ENCODE peak calls at places on chromosomes 3 and 15, in five cellular contexts. J is A549, H is transverse colon, I is H54, U is IMR-90. T is an unnamed sample.

GRCh38 chr3:155332668-155333160 is 39.2 kb upstream of the STRIT1 start:
- DNase-seq in U (peak), J (no peak), I (no peak), H (no peak), T (no peak)

GRCh38 chr3:115040673-115041286 is 106.3 kb downstream of the ZBTB20 start:
- DNase-seq in I (peak), J (peak), H (peak), U (peak), T (peak)

GRCh38 chr15:66006986-66007385 is 137.7 kb downstream of the RAB11A start:
- DNase-seq in U (no peak), J (peak), I (no peak), H (no peak), T (no peak)

GRCh38 chr3:135811597-135811996 is 153.9 kb upstream of the PPP2R3A start:
- DNase-seq in U (no peak), H (no peak), I (no peak), J (no peak), T (no peak)

GRCh38 chr15:78007965-78008886 is 69.3 kb downstream of the TBC1D2B start:
- DNase-seq in H (peak), U (peak), I (peak), J (no peak), T (no peak)

GRCh38 chr3:141336672-141337522 is 31.4 kb upstream of the ZBTB38 start:
- DNase-seq in U (peak), I (peak), H (no peak), J (no peak), T (no peak)

GRCh38 chr15:68259883-68260282 is 17.7 kb upstream of the FEM1B start:
- DNase-seq in U (no peak), I (no peak), J (no peak), H (no peak), T (no peak)

GRCh38 chr3:140440446-140440845 is 237.4 kb upstream of the TRIM42 start:
- DNase-seq in H (no peak), J (no peak), U (no peak), I (no peak), T (no peak)

GRCh38 chr3:101867521-101867920 is 18.2 kb downstream of the NFKBIZ start:
- DNase-seq in J (no peak), U (no peak), H (no peak), I (no peak), T (no peak)

GRCh38 chr3:52085883-52086282 is 29.5 kb upstream of the DUSP7 start:
- DNase-seq in U (no peak), I (no peak), J (no peak), H (no peak), T (no peak)

GRCh38 chr3:107588217-107588616 is 65.5 kb downstream of the BBX start:
- DNase-seq in J (no peak), U (no peak), H (no peak), I (no peak), T (no peak)

GRCh38 chr3:119827209-119827608 is 45.3 kb downstream of the NR1I2 start:
- DNase-seq in U (no peak), I (no peak), H (no peak), J (no peak), T (no peak)

GRCh38 chr15:99450896-99451358 is 114.9 kb upstream of the MEF2A start:
- DNase-seq in J (no peak), H (peak), U (no peak), I (no peak), T (peak)

GRCh38 chr3:176766862-176767261 is 430.4 kb downstream of the TBL1XR1 start:
- DNase-seq in U (no peak), I (no peak), J (no peak), H (no peak), T (no peak)

GRCh38 chr3:104677932-104678331 is 688.8 kb upstream of the ALCAM start:
- DNase-seq in H (no peak), U (no peak), I (no peak), J (no peak), T (no peak)

GRCh38 chr15:32766101-32766500 is 48.3 kb downstream of the GREM1 start:
- DNase-seq in J (no peak), U (no peak), I (no peak), H (no peak), T (no peak)

GRCh38 chr3:177830411-177830849 is 633.1 kb upstream of the TBL1XR1 start:
- DNase-seq in I (no peak), J (no peak), H (no peak), U (peak), T (no peak)

GRCh38 chr15:72153269-72153668 is 35.1 kb downstream of the SENP8 start:
- DNase-seq in J (no peak), U (peak), H (no peak), I (no peak), T (no peak)

GRCh38 chr15:69200773-69201745 is 40.6 kb downstream of the GLCE start:
- DNase-seq in U (no peak), I (no peak), J (no peak), H (no peak), T (no peak)

GRCh38 chr3:194976049-194976451 is 290.4 kb downstream of the FAM43A start:
- DNase-seq in I (no peak), J (no peak), U (no peak), H (no peak), T (no peak)

GRCh38 chr15:99486371-99487336 is 79.1 kb upstream of the MEF2A start:
- DNase-seq in H (peak), I (no peak), J (peak), U (peak), T (no peak)

GRCh38 chr3:181722156-181722555 is 10.4 kb downstream of the SOX2 start:
- DNase-seq in J (no peak), I (no peak), U (no peak), H (no peak), T (no peak)

GRCh38 chr15:58952751-58953150 is 19.3 kb upstream of the SLTM start:
- DNase-seq in J (no peak), U (peak), H (no peak), I (no peak), T (no peak)

GRCh38 chr3:99575683-99576082 is 62.7 kb upstream of the COL8A1 start:
- DNase-seq in J (no peak), U (no peak), H (no peak), I (no peak), T (no peak)

GRCh38 chr3:51549311-51549710 is 10.8 kb downstream of the RAD54L2 start:
- DNase-seq in U (no peak), J (no peak), H (no peak), I (no peak), T (no peak)

GRCh38 chr3:9151240-9151639 is 98.2 kb downstream of the SRGAP3 start:
- DNase-seq in I (no peak), J (no peak), H (no peak), U (no peak), T (no peak)

DNA sequence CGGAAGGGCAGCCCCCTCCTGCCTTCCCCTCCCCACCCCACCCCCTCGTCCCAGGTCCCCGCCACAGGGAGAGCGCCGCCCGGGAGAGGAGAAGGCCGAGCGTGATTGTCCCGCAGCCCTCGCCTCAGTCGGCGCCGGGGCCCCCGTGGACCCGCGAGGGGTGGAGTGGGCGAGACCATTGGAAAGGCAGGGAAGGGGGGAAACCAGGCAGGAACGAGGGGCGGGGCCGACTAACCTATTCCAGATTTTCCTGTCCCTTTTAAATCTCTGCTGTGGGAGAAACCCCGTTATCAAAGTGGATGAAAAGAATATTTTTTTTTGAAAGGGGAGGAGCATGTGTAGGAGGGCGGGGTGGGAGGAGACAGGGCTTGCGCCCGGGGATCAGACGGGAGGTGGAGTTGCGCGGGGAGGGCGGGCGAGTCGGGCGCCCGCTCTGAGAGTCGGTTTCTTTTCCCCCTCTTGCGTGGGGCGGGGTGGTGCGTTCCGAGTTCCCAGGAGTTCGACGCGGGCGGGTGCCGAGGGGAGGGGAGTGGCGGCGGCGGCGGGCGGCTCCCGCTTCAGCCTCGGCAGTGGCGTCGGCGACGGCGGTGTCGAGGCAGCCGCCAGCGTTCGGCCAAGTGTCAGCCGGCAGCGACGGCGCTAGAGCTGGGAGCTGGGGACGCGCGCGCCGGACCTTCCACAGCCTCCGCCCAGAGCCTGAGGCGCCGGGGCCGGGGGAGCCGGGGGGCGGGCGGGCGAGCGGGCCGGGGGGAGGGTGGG is at the start of gene NECTIN3:
- DNase-seq in U (peak), J (peak), H (peak), I (peak), T (peak)
- TF ChIP-seq POLR2A in U (peak), J (peak), H (peak), I (peak), T (no peak)

GRCh38 chr3:4978259-4978965 is 825 bp upstream of the BHLHE40 start:
- DNase-seq in U (peak), I (peak), J (peak), H (peak), T (peak)
- TF ChIP-seq POLR2A in U (peak), I (peak), J (peak), H (peak), T (peak)

GRCh38 chr3:186567072-186567921 is at the start of gene TBCCD1:
- DNase-seq in U (peak), J (peak), H (peak), I (peak), T (peak)
- TF ChIP-seq POLR2A in U (peak), J (peak), H (peak), I (peak), T (peak)

GRCh38 chr15:64443747-64444621 is 16.4 kb upstream of the ZNF609 start:
- DNase-seq in J (peak), I (no peak), H (no peak), U (peak), T (peak)
- TF ChIP-seq POLR2A in J (no peak), I (no peak), H (no peak), U (no peak), T (no peak)

GRCh38 chr15:81091889-81092558 is 42.0 kb upstream of the CFAP161 start:
- DNase-seq in I (peak), H (no peak), J (no peak), U (peak), T (no peak)
- TF ChIP-seq POLR2A in I (no peak), H (no peak), J (no peak), U (no peak), T (no peak)

DNA sequence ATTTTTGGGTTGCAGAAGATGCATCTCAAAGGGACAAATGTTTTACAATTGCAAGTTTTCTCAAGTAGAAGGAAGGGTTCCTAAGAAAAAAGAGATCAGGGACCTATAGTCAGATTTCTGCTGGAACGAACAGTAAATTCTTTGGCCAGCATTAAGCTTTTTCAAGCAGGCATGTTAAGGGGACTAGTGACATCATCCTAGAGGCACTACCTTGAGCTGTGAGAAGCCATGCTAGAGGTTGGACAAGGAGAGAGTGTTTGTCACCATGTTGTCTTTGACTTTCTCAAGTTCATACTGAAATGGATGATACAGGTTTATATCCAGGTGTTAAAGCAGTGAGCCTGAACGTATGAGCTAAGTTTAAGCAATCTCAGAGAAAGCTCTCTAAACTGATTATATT is 85.2 kb upstream of the WDR72 start:
- DNase-seq in I (no peak), H (no peak), U (no peak), J (no peak), T (no peak)
- TF ChIP-seq POLR2A in I (no peak), H (no peak), U (no peak), J (no peak), T (no peak)

T was measured in erythroblast.